ENCODE peak calls at places on chromosomes 4 and X, in four cellular contexts. One of them, this sample, is unnamed.

GRCh38 chr4:157674699-157675098 is 454.2 kb downstream of the GRIA2 start:
- DNase-seq in GM12878: no peak
- DNase-seq in HepG2: no peak
- DNase-seq in H1: no peak
- DNase-seq in this sample: no peak

GRCh38 chr4:98794565-98795205 is 134.2 kb downstream of the EIF4E start:
- DNase-seq in GM12878: no peak
- DNase-seq in H1: no peak
- DNase-seq in HepG2: no peak
- DNase-seq in this sample: no peak

GRCh38 chr4:36414248-36414647 is 132.8 kb downstream of the DTHD1 start:
- DNase-seq in GM12878: no peak
- DNase-seq in H1: no peak
- DNase-seq in HepG2: no peak
- DNase-seq in this sample: no peak

GRCh38 chrX:123648028-123648810 is 84.6 kb downstream of the THOC2 start:
- DNase-seq in GM12878: no peak
- DNase-seq in H1: peak
- DNase-seq in HepG2: peak
- DNase-seq in this sample: peak

GRCh38 chr4:109294468-109295020 is 7.9 kb downstream of the COL25A1 start:
- DNase-seq in GM12878: no peak
- DNase-seq in H1: no peak
- DNase-seq in HepG2: no peak
- DNase-seq in this sample: no peak

GRCh38 chrX:12693754-12694153 is 97.5 kb upstream of the PRPS2 start:
- DNase-seq in H1: no peak
- DNase-seq in HepG2: no peak
- DNase-seq in GM12878: no peak
- DNase-seq in this sample: no peak

GRCh38 chr4:152724494-152724893 is 44.7 kb upstream of the TMEM154 start:
- DNase-seq in HepG2: no peak
- DNase-seq in GM12878: no peak
- DNase-seq in H1: no peak
- DNase-seq in this sample: no peak

GRCh38 chr4:181193162-181193930 is 1049.9 kb upstream of the TENM3 start:
- DNase-seq in H1: no peak
- DNase-seq in GM12878: no peak
- DNase-seq in HepG2: no peak
- DNase-seq in this sample: peak

GRCh38 chr4:10116625-10117423 is at the start of gene WDR1:
- DNase-seq in GM12878: peak
- DNase-seq in H1: peak
- DNase-seq in HepG2: peak
- DNase-seq in this sample: peak

GRCh38 chr4:109302366-109303140 is at the start of gene COL25A1:
- DNase-seq in GM12878: no peak
- DNase-seq in HepG2: no peak
- DNase-seq in H1: peak
- DNase-seq in this sample: peak

GRCh38 chr4:149031399-149031798 is 589.2 kb upstream of the NR3C2 start:
- DNase-seq in HepG2: peak
- DNase-seq in GM12878: no peak
- DNase-seq in H1: no peak
- DNase-seq in this sample: no peak

GRCh38 chr4:1969928-1970723 is 38.6 kb downstream of the NELFA start:
- DNase-seq in GM12878: no peak
- DNase-seq in H1: no peak
- DNase-seq in HepG2: no peak
- DNase-seq in this sample: no peak

GRCh38 chrX:84044051-84044450 is 143.9 kb downstream of the RPS6KA6 start:
- DNase-seq in H1: no peak
- DNase-seq in GM12878: no peak
- DNase-seq in HepG2: no peak
- DNase-seq in this sample: no peak

GRCh38 chr4:114250439-114250891 is 271.0 kb upstream of the ARSJ start:
- DNase-seq in H1: no peak
- DNase-seq in HepG2: no peak
- DNase-seq in GM12878: no peak
- DNase-seq in this sample: no peak

GRCh38 chrX:39779952-39780783 is 317.6 kb downstream of the BCOR start:
- DNase-seq in GM12878: no peak
- DNase-seq in H1: no peak
- DNase-seq in HepG2: no peak
- DNase-seq in this sample: peak

GRCh38 chr4:85823295-85823694 is 348.3 kb downstream of the ARHGAP24 start:
- DNase-seq in HepG2: no peak
- DNase-seq in H1: no peak
- DNase-seq in GM12878: no peak
- DNase-seq in this sample: no peak

GRCh38 chr4:91325495-91325894 is 978.3 kb upstream of the GRID2 start:
- DNase-seq in GM12878: no peak
- DNase-seq in H1: no peak
- DNase-seq in HepG2: no peak
- DNase-seq in this sample: no peak

GRCh38 chr4:177246636-177247584 is 62.8 kb upstream of the NEIL3 start:
- DNase-seq in GM12878: no peak
- DNase-seq in H1: no peak
- DNase-seq in HepG2: no peak
- DNase-seq in this sample: no peak

DNA sequence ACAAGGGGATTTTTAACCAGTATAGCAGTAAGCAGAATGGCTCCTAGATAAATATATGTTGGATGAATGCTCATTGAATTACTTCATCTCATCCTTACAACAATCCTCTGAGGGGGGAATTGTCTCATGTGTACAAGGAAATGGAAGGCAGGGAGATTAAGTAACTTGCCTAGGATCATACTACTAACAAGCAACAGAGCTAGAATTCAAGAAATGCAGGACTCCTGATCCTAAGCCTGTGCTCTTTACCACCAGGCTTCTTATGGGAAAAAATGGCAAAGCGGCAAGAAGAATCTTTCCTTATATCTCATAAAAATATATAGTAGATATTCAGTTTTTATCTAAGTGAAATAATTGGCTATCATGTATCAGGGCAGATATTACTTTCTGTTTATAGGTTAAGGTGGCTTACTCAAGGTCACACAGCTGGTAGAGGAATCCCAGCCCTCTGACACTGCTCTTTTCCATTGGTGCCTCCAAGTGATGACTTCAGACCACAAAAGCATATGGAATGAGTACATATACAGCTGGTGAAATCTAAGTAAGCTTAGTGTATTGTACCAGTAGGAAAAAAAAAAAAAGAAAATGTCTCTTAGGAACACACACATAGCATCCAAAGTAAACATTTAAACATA is 2.1 kb downstream of the ABHD18 start:
- DNase-seq in GM12878: no peak
- DNase-seq in H1: no peak
- DNase-seq in HepG2: peak
- DNase-seq in this sample: no peak
- TF ChIP-seq ZNF274 in GM12878: no peak
- TF ChIP-seq ZNF274 in H1: no peak
- TF ChIP-seq ZNF274 in HepG2: no peak
- TF ChIP-seq ZNF274 in this sample: no peak

GRCh38 chr4:48706741-48707140 is 73.3 kb downstream of the FRYL start:
- DNase-seq in H1: no peak
- DNase-seq in GM12878: no peak
- DNase-seq in HepG2: peak
- DNase-seq in this sample: no peak

GRCh38 chr4:48708610-48709009 is 71.5 kb downstream of the FRYL start:
- DNase-seq in H1: no peak
- DNase-seq in HepG2: no peak
- DNase-seq in GM12878: no peak
- DNase-seq in this sample: no peak

GRCh38 chr4:48705609-48706008 is 74.5 kb downstream of the FRYL start:
- DNase-seq in GM12878: no peak
- DNase-seq in H1: no peak
- DNase-seq in HepG2: no peak
- DNase-seq in this sample: no peak

GRCh38 chr4:48699470-48699869 is 80.6 kb downstream of the FRYL start:
- DNase-seq in H1: no peak
- DNase-seq in GM12878: no peak
- DNase-seq in HepG2: peak
- DNase-seq in this sample: no peak

GRCh38 chr4:48704091-48704802 is 75.8 kb downstream of the FRYL start:
- DNase-seq in HepG2: no peak
- DNase-seq in H1: no peak
- DNase-seq in GM12878: no peak
- DNase-seq in this sample: no peak
- TF ChIP-seq SUZ12 in HepG2: no peak
- TF ChIP-seq SUZ12 in H1: no peak
- TF ChIP-seq SUZ12 in GM12878: no peak
- TF ChIP-seq SUZ12 in this sample: no peak

GRCh38 chr4:173998471-173999144 is 284.9 kb downstream of the FBXO8 start:
- DNase-seq in HepG2: no peak
- DNase-seq in GM12878: no peak
- DNase-seq in H1: no peak
- DNase-seq in this sample: no peak
- TF ChIP-seq ZNF274 in HepG2: no peak
- TF ChIP-seq ZNF274 in GM12878: no peak
- TF ChIP-seq ZNF274 in H1: no peak
- TF ChIP-seq ZNF274 in this sample: no peak

DNA sequence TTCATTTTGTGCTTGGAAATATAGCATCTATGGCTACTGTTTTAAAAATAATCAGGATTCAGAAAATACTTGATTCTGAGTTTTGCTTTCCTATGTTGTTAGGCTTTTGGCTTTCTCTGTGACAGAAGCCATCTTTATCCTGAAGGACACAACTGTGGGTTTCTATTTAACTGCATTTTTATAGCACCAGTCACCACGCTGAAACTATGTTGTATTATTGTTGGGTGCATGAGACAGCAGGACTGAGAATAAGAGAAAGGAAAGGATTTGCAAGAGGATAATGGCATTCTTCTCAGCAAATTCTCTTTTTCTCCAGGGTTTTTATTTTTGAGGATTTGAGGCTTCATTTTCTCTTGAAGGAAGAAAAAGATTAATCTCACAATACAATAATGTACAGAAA is 10.1 kb upstream of the NEUROG2 start:
- DNase-seq in H1: no peak
- DNase-seq in HepG2: no peak
- DNase-seq in GM12878: no peak
- DNase-seq in this sample: no peak
- TF ChIP-seq SUZ12 in H1: no peak
- TF ChIP-seq SUZ12 in HepG2: no peak
- TF ChIP-seq SUZ12 in GM12878: no peak
- TF ChIP-seq SUZ12 in this sample: no peak

GRCh38 chrX:15815779-15816452 is 25.6 kb downstream of the ZRSR2 start:
- DNase-seq in H1: no peak
- DNase-seq in GM12878: peak
- DNase-seq in HepG2: peak
- DNase-seq in this sample: no peak
- TF ChIP-seq ZNF274 in H1: no peak
- TF ChIP-seq ZNF274 in GM12878: no peak
- TF ChIP-seq ZNF274 in HepG2: no peak
- TF ChIP-seq ZNF274 in this sample: no peak

DNA sequence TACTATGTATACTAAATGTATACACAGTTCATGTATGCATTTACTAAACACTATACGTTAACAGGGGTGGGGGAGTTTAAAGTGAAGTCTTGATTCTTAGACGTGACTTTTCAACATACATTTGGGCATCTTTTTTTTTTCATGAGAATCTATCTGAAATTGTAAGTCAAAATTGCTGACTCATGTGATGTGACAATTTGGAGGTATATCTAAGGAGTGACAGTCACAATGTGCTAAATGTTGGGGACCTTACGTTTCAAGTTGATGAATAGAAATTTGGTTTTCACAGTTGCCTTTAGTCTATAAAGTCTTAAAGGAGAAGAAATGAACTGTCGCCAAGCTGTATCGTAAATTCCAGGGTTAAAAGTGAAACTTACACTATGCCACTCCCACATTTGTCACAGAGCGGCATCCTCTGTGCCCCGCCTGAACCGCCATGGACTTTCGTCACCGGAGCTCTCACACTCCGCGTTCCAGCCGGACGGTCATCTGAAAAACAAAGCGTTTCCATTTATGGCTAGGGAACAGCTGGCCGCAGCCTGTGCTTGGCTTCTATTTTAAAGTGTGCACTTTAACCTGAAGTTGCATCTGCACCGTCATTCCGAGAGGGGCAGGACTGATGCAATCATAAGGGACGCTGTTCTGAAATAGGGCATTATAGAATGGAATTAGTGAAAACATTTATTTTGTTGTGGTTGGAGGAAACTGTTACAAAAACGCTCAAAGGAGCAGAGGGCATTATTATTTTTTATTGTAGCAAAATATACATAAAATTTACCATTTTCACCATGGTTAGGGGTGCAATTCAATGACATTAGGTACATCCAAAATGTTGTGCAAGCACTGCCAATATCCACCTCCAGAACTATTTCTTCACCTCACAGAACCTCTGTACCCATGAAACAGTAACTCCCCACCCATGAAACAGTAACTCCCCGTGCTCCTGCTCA is 30.9 kb downstream of the PDLIM3 start:
- DNase-seq in GM12878: no peak
- DNase-seq in H1: no peak
- DNase-seq in HepG2: peak
- DNase-seq in this sample: no peak
- TF ChIP-seq SUZ12 in GM12878: no peak
- TF ChIP-seq SUZ12 in H1: no peak
- TF ChIP-seq SUZ12 in HepG2: no peak
- TF ChIP-seq SUZ12 in this sample: no peak

This sample was measured in NT2/D1.